ENCODE peak calls at places on chromosomes 4 and X, in four cellular contexts. Q is sigmoid colon, X is memory B cell, M is fibroblast of lung. T is an unnamed sample.

GRCh38 chr4:74555843-74556242 is 110.9 kb downstream of the AREG start:
- DNase-seq in X (no peak), Q (no peak), M (no peak), T (no peak)

GRCh38 chr4:73468170-73468569 is 13.4 kb upstream of the AFM start:
- DNase-seq in Q (no peak), X (no peak), M (no peak), T (no peak)

GRCh38 chr4:152696764-152697250 is 17.0 kb upstream of the TMEM154 start:
- DNase-seq in Q (no peak), X (peak), M (peak), T (no peak)

GRCh38 chr4:173243321-173243720 is 74.7 kb downstream of the GALNT7 start:
- DNase-seq in Q (no peak), M (peak), X (no peak), T (no peak)

GRCh38 chrX:69522052-69522451 is 17.9 kb downstream of the NALF2 start:
- DNase-seq in Q (no peak), X (no peak), M (no peak), T (no peak)

GRCh38 chr4:63757919-63758318 is 651.3 kb downstream of the TECRL start:
- DNase-seq in Q (no peak), M (no peak), X (no peak), T (no peak)

GRCh38 chr4:37816006-37816405 is 10.5 kb upstream of the PGM2 start:
- DNase-seq in Q (no peak), M (no peak), X (no peak), T (no peak)

GRCh38 chr4:98566491-98567008 is 91.9 kb downstream of the TSPAN5 start:
- DNase-seq in M (no peak), Q (peak), X (no peak), T (no peak)

GRCh38 chrX:16838202-16839066 is 31.7 kb downstream of the RBBP7 start:
- DNase-seq in M (peak), X (no peak), Q (no peak), T (no peak)

GRCh38 chr4:87118826-87119225 is 101.6 kb downstream of the KLHL8 start:
- DNase-seq in M (peak), X (no peak), Q (no peak), T (no peak)

GRCh38 chr4:120865985-120866384 is 56.5 kb downstream of the PRDM5 start:
- DNase-seq in M (peak), Q (no peak), X (no peak), T (peak)

GRCh38 chrX:989959-990510 is 222.4 kb downstream of the CRLF2 start:
- DNase-seq in Q (peak), X (peak), M (peak), T (peak)

GRCh38 chr4:120520761-120521160 is 401.8 kb downstream of the PRDM5 start:
- DNase-seq in X (no peak), Q (no peak), M (no peak), T (no peak)

GRCh38 chr4:115609631-115610030 is 496.2 kb upstream of the NDST4 start:
- DNase-seq in M (peak), X (no peak), Q (no peak), T (no peak)

GRCh38 chr4:19675172-19675811 is 576.4 kb upstream of the SLIT2 start:
- DNase-seq in X (no peak), M (peak), Q (no peak), T (no peak)

GRCh38 chr4:47442980-47443379 is 20.5 kb downstream of the COMMD8 start:
- DNase-seq in M (no peak), Q (no peak), X (no peak), T (no peak)

GRCh38 chr4:244471-244870 is 60.8 kb downstream of the ZNF732 start:
- DNase-seq in X (peak), Q (peak), M (peak), T (peak)

GRCh38 chr4:74540193-74540592 is 95.3 kb downstream of the AREG start:
- DNase-seq in Q (no peak), X (no peak), M (peak), T (no peak)

GRCh38 chr4:96003941-96004340 is 164.0 kb downstream of the PDHA2 start:
- DNase-seq in X (no peak), M (no peak), Q (no peak), T (no peak)

GRCh38 chrX:136665258-136665900 is 17.4 kb downstream of the CD40LG start:
- DNase-seq in M (no peak), Q (no peak), X (no peak), T (no peak)

GRCh38 chr4:39514888-39515401 is 12.3 kb downstream of the UGDH start:
- DNase-seq in M (peak), Q (no peak), X (no peak), T (no peak)

GRCh38 chr4:102174800-102175199 is 170.5 kb downstream of the SLC39A8 start:
- DNase-seq in Q (no peak), X (no peak), M (peak), T (no peak)

GRCh38 chrX:47573334-47574095 is 8.7 kb upstream of the TIMP1 start:
- DNase-seq in M (peak), Q (peak), X (no peak), T (no peak)

GRCh38 chr4:73443224-73443623 is 7.2 kb downstream of the AFP start:
- DNase-seq in M (no peak), X (no peak), Q (no peak), T (no peak)